ENCODE peak calls at places on chromosomes 6 and 20, in five cellular contexts. S, F, T, I and W are unnamed samples. For H3K36me3, the result is how much of the 10 kb centered on the place peaks cover.

GRCh38 chr6:11364971-11365397 is 132.5 kb upstream of the NEDD9 start:
- DNase-seq in S (peak), F (no peak), T (no peak), I (peak), W (no peak)

GRCh38 chr6:167824591-167825041 is 2.1 kb upstream of the AFDN start:
- DNase-seq in S (no peak), F (no peak), T (peak), I (no peak), W (peak)

GRCh38 chr6:41976794-41977484 is 35.3 kb upstream of the CCND3 start:
- DNase-seq in S (no peak), F (no peak), T (peak), I (no peak), W (no peak)

GRCh38 chr6:53043626-53044025 is 21.6 kb upstream of the FBXO9 start:
- DNase-seq in S (no peak), F (no peak), T (peak), I (no peak), W (no peak)

GRCh38 chr6:9612489-9612888 is 802.4 kb downstream of the TFAP2A start:
- DNase-seq in S (no peak), F (no peak), T (peak), I (no peak), W (no peak)

GRCh38 chr6:125872259-125872921 is 81.6 kb downstream of the NCOA7 start:
- DNase-seq in S (no peak), F (no peak), T (peak), I (no peak), W (no peak)

GRCh38 chr6:37019065-37019450 is 13.6 kb downstream of the FGD2 start:
- DNase-seq in S (peak), F (no peak), T (no peak), I (no peak), W (no peak)

GRCh38 chr6:11197175-11197535 is 35.3 kb downstream of the NEDD9 start:
- DNase-seq in S (no peak), F (no peak), T (peak), I (no peak), W (no peak)

GRCh38 chr6:75204222-75204958 is 1.5 kb downstream of the COL12A1 start:
- DNase-seq in S (peak), F (peak), T (peak), I (peak), W (peak)

GRCh38 chr20:56829788-56830385 is 200.8 kb downstream of the TFAP2C start:
- DNase-seq in S (no peak), F (no peak), T (no peak), I (no peak), W (no peak)

GRCh38 chr6:144311361-144311760 is 26.2 kb downstream of the UTRN start:
- DNase-seq in S (no peak), F (no peak), T (no peak), I (no peak), W (no peak)

GRCh38 chr6:53230775-53231467 is 82.3 kb upstream of the GCM1 start:
- DNase-seq in S (no peak), F (no peak), T (no peak), I (no peak), W (no peak)

GRCh38 chr6:7124114-7124513 is 16.4 kb downstream of the RREB1 start:
- DNase-seq in S (no peak), F (no peak), T (no peak), I (no peak), W (no peak)

GRCh38 chr6:5764401-5764955 is 242.2 kb downstream of the NRN1 start:
- DNase-seq in S (no peak), F (peak), T (peak), I (no peak), W (no peak)

GRCh38 chr6:44422534-44422933 is 35.0 kb downstream of the CDC5L start:
- DNase-seq in S (no peak), F (no peak), T (no peak), I (no peak), W (no peak)

GRCh38 chr6:168703970-168704369 is 263.0 kb downstream of the SMOC2 start:
- DNase-seq in S (peak), F (no peak), T (no peak), I (peak), W (no peak)

GRCh38 chr20:3000852-3001523 is 42.4 kb upstream of the GNRH2 start:
- DNase-seq in S (peak), F (no peak), T (peak), I (no peak), W (no peak)

GRCh38 chr6:56246941-56247653 is at the start of gene COL21A1:
- DNase-seq in S (no peak), F (peak), T (no peak), I (peak), W (peak)

GRCh38 chr20:29297411-29298270 is 1959.8 kb upstream of the DEFB115 start:
- DNase-seq in S (no peak), F (no peak), T (no peak), I (no peak), W (no peak)

GRCh38 chr20:53582574-53583351 is 10.9 kb downstream of the ZNF217 start:
- DNase-seq in S (peak), F (no peak), T (peak), I (peak), W (no peak)

GRCh38 chr6:84411060-84411629 is 183.7 kb upstream of the CEP162 start:
- DNase-seq in S (no peak), F (no peak), T (peak), I (no peak), W (no peak)

GRCh38 chr20:34016736-34017135 is 23.0 kb downstream of the RALY start:
- DNase-seq in S (no peak), F (no peak), T (no peak), I (no peak), W (no peak)

GRCh38 chr6:73637404-73637803 is 16.4 kb downstream of the SLC17A5 start:
- DNase-seq in S (no peak), F (no peak), T (no peak), I (no peak), W (no peak)
- H3K36me3 ChIP-seq in S (under half), F (under half), T (under half), I (under half), W (under half)

DNA sequence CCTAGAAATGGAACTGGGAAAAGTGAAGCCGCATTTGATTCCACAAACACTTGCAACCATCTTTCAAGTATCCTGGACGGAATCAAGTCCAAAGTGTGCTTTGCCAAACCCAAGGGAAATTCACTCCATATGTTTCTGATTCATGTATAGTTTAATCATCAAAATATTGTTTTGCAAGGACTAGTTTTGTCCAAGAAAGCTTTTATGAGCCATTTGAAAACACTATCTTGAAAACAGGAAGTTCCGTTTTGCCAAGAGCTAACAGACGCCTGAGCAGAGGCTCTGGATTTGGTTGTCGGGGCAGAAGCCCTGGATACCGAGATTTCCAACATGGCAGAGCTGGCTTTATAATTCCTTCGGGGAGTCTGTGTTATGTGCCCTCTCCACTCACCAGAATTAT is 251.1 kb downstream of the PHACTR1 start:
- DNase-seq in S (no peak), F (no peak), T (no peak), I (no peak), W (no peak)
- TF ChIP-seq POLR2A in S (no peak), F (no peak), T (no peak), I (no peak), W (no peak)

GRCh38 chr20:46071573-46071972 is 18.2 kb downstream of the NCOA5 start:
- DNase-seq in S (no peak), F (no peak), T (no peak), I (no peak), W (no peak)
- H3K36me3 ChIP-seq in S (under half), F (under half), T (under half), I (under half), W (under half)

GRCh38 chr6:45445749-45446454 is 68.2 kb upstream of the SUPT3H start:
- DNase-seq in S (peak), F (peak), T (peak), I (peak), W (peak)
- TF ChIP-seq POLR2A in S (no peak), F (no peak), T (no peak), I (no peak), W (no peak)

DNA sequence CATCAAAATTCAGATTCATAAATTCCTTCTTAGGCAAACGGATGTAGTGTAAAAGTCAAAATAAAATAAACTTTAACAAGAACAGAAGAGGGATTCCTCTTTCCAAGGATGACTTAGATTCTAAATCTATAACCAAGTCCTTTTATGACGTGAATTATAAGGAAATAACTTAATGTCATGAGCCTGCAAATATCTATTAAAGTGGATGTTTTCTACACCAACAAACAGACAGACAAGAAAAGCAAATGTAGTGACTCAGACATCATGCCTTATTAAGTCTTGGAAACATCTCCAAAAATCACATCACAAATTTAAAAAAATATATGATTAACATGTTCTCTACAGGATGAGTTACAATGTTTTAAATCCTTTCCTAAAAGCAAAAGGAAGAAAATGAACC is 397.1 kb downstream of the ESR1 start:
- DNase-seq in S (no peak), F (no peak), T (no peak), I (no peak), W (no peak)
- H3K36me3 ChIP-seq in S (under half), F (half or more), T (under half), I (under half), W (under half)

DNA sequence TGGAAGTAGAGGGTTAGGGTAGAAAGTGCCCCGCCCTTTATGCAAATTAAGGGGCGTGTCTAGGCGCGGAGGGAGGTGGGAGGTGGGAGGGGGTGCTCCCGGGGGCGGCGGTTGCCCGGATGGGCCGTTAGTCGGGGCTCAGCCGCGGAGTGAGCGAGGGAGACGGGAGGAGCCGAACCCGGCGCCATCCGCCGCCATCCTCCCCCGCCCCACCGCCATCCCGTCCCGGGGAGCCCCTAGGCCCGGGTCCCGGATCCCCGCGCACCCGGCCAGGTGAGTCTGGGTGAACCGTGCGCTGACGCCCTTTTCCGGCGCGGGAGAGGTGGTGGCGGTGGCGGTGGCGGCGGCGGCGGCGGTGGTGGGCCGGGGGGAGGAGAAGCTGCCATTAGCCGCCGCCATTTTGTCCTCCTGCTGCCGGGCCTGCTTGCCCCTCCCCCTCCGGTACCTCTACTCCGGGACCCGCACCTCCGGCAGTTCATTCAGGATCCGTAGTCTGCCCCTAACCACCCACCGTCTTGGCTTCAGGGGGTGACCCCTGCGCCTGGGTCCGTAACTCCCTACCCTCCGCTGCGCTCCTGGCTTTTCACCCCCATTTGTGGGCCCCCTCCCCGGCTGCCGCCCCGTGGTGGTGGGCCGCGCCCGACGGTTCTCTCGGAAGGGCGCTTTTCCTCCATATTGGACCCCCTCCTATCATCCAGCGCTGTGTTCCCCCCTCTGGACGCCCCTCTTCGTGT is at the start of gene PRRC2A:
- DNase-seq in S (peak), F (peak), T (peak), I (peak), W (peak)
- TF ChIP-seq POLR2A in S (peak), F (peak), T (peak), I (peak), W (peak)